ENCODE peak calls at places on chromosomes 3 and 15, in eight cellular contexts. V is NCI-H748 treated with DMSO at 0.1 percent for 48 hours; S is heart right ventricle; R is AG20443; B is naive thymus-derived CD8-positive, alpha-beta T cell; O is WTC11; E is activated CD4-positive, alpha-beta T cell treated with anti-CD3 and anti-CD28 coated beads, Interleukin-2, amount 50 U/mL, for 24 hours; X is dorsolateral prefrontal cortex. U is an unnamed sample.
A peak's percentile ranks its signal among the peaks of the same experiment; 100 is the strongest.

GRCh38 chr15:73683624-73684536 is at the start of gene CD276:
- DNase-seq in S (peak; percentile 73), O (peak; percentile 80), V (no peak), B (no peak), E (no peak), R (peak; percentile 95), X (peak; percentile 79), U (peak; percentile 85)

GRCh38 chr3:152037953-152038352 is 164.5 kb downstream of the SUCNR1 start:
- DNase-seq in E (no peak), S (no peak), O (no peak), R (no peak), V (no peak), B (no peak), X (no peak), U (no peak)

GRCh38 chr15:68299436-68299835 is 21.9 kb downstream of the FEM1B start:
- DNase-seq in S (peak; percentile 4), E (no peak), O (no peak), R (no peak), X (no peak), V (no peak), B (no peak), U (no peak)

GRCh38 chr3:70519913-70520659 is 207.6 kb upstream of the MDFIC2 start:
- DNase-seq in V (no peak), O (no peak), X (no peak), E (no peak), S (no peak), B (no peak), R (no peak), U (no peak)

GRCh38 chr3:186213946-186214345 is 105.1 kb upstream of the ETV5 start:
- DNase-seq in X (no peak), B (no peak), S (no peak), V (no peak), O (no peak), E (no peak), R (no peak), U (no peak)

GRCh38 chr15:95848126-95848525 is 482.4 kb upstream of the NR2F2 start:
- DNase-seq in S (no peak), V (no peak), O (no peak), R (no peak), X (no peak), B (no peak), E (no peak), U (no peak)

GRCh38 chr3:46505953-46506352 is 8.2 kb downstream of the RTP3 start:
- DNase-seq in V (no peak), O (no peak), X (no peak), R (no peak), E (no peak), S (no peak), B (no peak), U (no peak)

GRCh38 chr3:119308355-119308754 is 14.2 kb downstream of the ARHGAP31 start:
- DNase-seq in R (no peak), X (no peak), V (no peak), S (no peak), E (no peak), O (no peak), B (no peak), U (no peak)

GRCh38 chr15:79673416-79674123 is 223.2 kb downstream of the MTHFS start:
- DNase-seq in E (no peak), O (no peak), R (peak; percentile 61), X (no peak), B (no peak), V (no peak), S (no peak), U (no peak)

GRCh38 chr3:9820543-9820942 is 10.5 kb downstream of the TTLL3 start:
- DNase-seq in E (no peak), R (no peak), S (no peak), X (no peak), O (no peak), V (no peak), B (no peak), U (no peak)

GRCh38 chr15:57395292-57395691 is 19.0 kb downstream of the CGNL1 start:
- DNase-seq in O (no peak), R (peak; percentile 87), X (peak; percentile 35), E (no peak), S (no peak), B (no peak), V (no peak), U (no peak)

GRCh38 chr3:73341272-73341671 is 279.8 kb downstream of the EBLN2 start:
- DNase-seq in S (no peak), O (no peak), V (no peak), X (no peak), B (no peak), E (no peak), R (no peak), U (no peak)

GRCh38 chr3:54122802-54123537 is 618 bp downstream of the CACNA2D3 start:
- DNase-seq in O (no peak), V (no peak), B (no peak), R (no peak), S (no peak), E (no peak), X (no peak), U (no peak)

GRCh38 chr3:75242012-75242411 is 422.1 kb upstream of the FRG2C start:
- DNase-seq in S (no peak), O (no peak), B (no peak), V (no peak), E (no peak), X (no peak), R (no peak), U (no peak)

GRCh38 chr3:141782386-141782932 is 19.3 kb downstream of the GRK7 start:
- DNase-seq in B (no peak), O (no peak), X (no peak), V (no peak), S (no peak), R (peak; percentile 6), E (no peak), U (no peak)

GRCh38 chr3:123475786-123476185 is 26.9 kb upstream of the ADCY5 start:
- DNase-seq in R (no peak), S (no peak), X (no peak), V (no peak), E (no peak), B (no peak), O (no peak), U (no peak)

GRCh38 chr3:192130534-192131132 is 596.7 kb downstream of the FGF12 start:
- DNase-seq in R (peak; percentile 32), O (peak; percentile 59), E (no peak), X (peak; percentile 47), B (no peak), S (peak; percentile 34), V (peak; percentile 25), U (peak; percentile 62)

GRCh38 chr3:66039590-66039887 is 821 bp upstream of the MAGI1 start:
- DNase-seq in S (peak; percentile 49), O (peak; percentile 59), R (peak; percentile 57), V (no peak), E (no peak), B (no peak), X (no peak), U (no peak)

GRCh38 chr15:69719527-69719926 is 266.9 kb downstream of the RPLP1 start:
- DNase-seq in V (no peak), X (no peak), R (no peak), E (no peak), B (peak; percentile 82), O (no peak), S (peak; percentile 21), U (no peak)

GRCh38 chr3:112005091-112005672 is 6.5 kb downstream of the TAGLN3 start:
- DNase-seq in E (no peak), B (no peak), O (no peak), R (no peak), S (no peak), X (no peak), V (no peak), U (no peak)

GRCh38 chr15:64461577-64462162 is 1.3 kb downstream of the ZNF609 start:
- DNase-seq in S (peak; percentile 6), E (peak; percentile 8), R (peak; percentile 35), X (no peak), O (peak; percentile 19), B (no peak), V (peak; percentile 30), U (peak; percentile 32)

GRCh38 chr3:190831225-190831624 is 31.3 kb downstream of the GMNC start:
- DNase-seq in B (no peak), E (no peak), V (no peak), O (no peak), X (no peak), S (no peak), R (no peak), U (no peak)

GRCh38 chr3:111616417-111617105 is 21.4 kb upstream of the ZBED2 start:
- DNase-seq in R (peak; percentile 25), S (no peak), B (peak; percentile 70), X (no peak), V (no peak), O (no peak), E (no peak), U (no peak)

GRCh38 chr3:129051776-129052400 is 8.7 kb upstream of the GP9 start:
- DNase-seq in R (peak; percentile 20), O (no peak), V (no peak), X (no peak), E (no peak), B (no peak), S (no peak), U (no peak)

GRCh38 chr3:175355801-175356335 is 496.7 kb downstream of the NAALADL2 start:
- DNase-seq in S (no peak), V (no peak), E (no peak), B (no peak), R (no peak), O (no peak), X (no peak), U (no peak)

GRCh38 chr15:71237456-71238188 is 122.4 kb downstream of the THSD4 start:
- DNase-seq in E (no peak), B (no peak), V (no peak), X (peak; percentile 61), S (peak; percentile 78), R (peak; percentile 93), O (no peak), U (no peak)

GRCh38 chr3:35739181-35739809 is 100.0 kb downstream of the ARPP21 start:
- DNase-seq in E (no peak), O (peak; percentile 44), X (no peak), B (no peak), R (no peak), V (no peak), S (no peak), U (peak; percentile 29)

GRCh38 chr15:40358492-40359353 is 704 bp downstream of the DISP2 start:
- DNase-seq in R (no peak), X (peak; percentile 33), E (no peak), V (peak; percentile 8), O (peak; percentile 57), S (no peak), B (no peak), U (peak; percentile 76)

GRCh38 chr3:72907131-72907697 is 19.4 kb downstream of the GXYLT2 start:
- DNase-seq in S (peak; percentile 63), O (no peak), X (no peak), B (no peak), R (peak; percentile 86), V (no peak), E (no peak), U (no peak)

GRCh38 chr3:31592764-31593163 is 60.0 kb downstream of the STT3B start:
- DNase-seq in R (no peak), V (no peak), B (no peak), E (no peak), S (no peak), O (no peak), X (no peak), U (no peak)

GRCh38 chr15:80787238-80787805 is 8.2 kb downstream of the CEMIP start:
- DNase-seq in S (no peak), B (no peak), E (no peak), R (peak; percentile 36), O (peak; percentile 23), X (no peak), V (no peak), U (no peak)

GRCh38 chr3:69232447-69232846 is 110.1 kb upstream of the LMOD3 start:
- DNase-seq in V (no peak), E (no peak), X (no peak), O (no peak), S (no peak), R (no peak), B (no peak), U (no peak)

U was measured in glutamatergic neuron.